ENCODE peak calls at places on chromosomes 1 and 21, in seven cellular contexts. B, R, F, U, T, N and W are unnamed samples.

GRCh38 chr1:184753608-184754478 is 815 bp downstream of the EDEM3 start:
- DNase-seq in R (no peak), B (peak), U (peak), N (no peak), T (no peak), F (peak), W (no peak)

GRCh38 chr1:225652726-225653462 is at the start of gene ENAH:
- DNase-seq in T (peak), B (peak), U (peak), R (peak), N (peak), F (peak), W (peak)

GRCh38 chr1:81558291-81559076 is 242.2 kb upstream of the ADGRL2 start:
- DNase-seq in B (no peak), U (no peak), F (no peak), N (no peak), T (no peak), R (no peak), W (no peak)

GRCh38 chr1:81550753-81551152 is 250.0 kb upstream of the ADGRL2 start:
- DNase-seq in B (peak), T (no peak), N (no peak), U (no peak), R (no peak), F (no peak), W (no peak)

GRCh38 chr21:31732891-31733520 is 1.1 kb upstream of the SCAF4 start:
- DNase-seq in B (peak), T (no peak), U (peak), N (peak), F (peak), R (peak), W (no peak)

GRCh38 chr1:183804916-183805734 is at the start of gene RGL1:
- DNase-seq in N (peak), F (peak), B (peak), R (peak), T (peak), U (peak), W (peak)

GRCh38 chr1:38728176-38728908 is 131.2 kb downstream of the RRAGC start:
- DNase-seq in U (peak), F (peak), R (no peak), N (no peak), B (no peak), T (peak), W (no peak)

GRCh38 chr1:158227904-158228623 is 26.2 kb upstream of the CD1A start:
- DNase-seq in F (no peak), B (no peak), U (no peak), R (no peak), N (no peak), T (no peak), W (no peak)

GRCh38 chr21:45407629-45408247 is 2.8 kb downstream of the COL18A1 start:
- DNase-seq in B (no peak), U (no peak), F (no peak), N (no peak), T (no peak), R (no peak), W (no peak)

GRCh38 chr1:200228081-200228480 is 181.8 kb downstream of the ZNF281 start:
- DNase-seq in R (no peak), F (no peak), T (no peak), N (no peak), U (no peak), B (no peak), W (no peak)

GRCh38 chr1:89065077-89065868 is at the start of gene GBP1:
- DNase-seq in U (no peak), B (peak), T (peak), R (no peak), N (no peak), F (no peak), W (no peak)

GRCh38 chr1:19179597-19180271 is 30.3 kb downstream of the UBR4 start:
- DNase-seq in N (no peak), T (no peak), B (no peak), U (no peak), R (no peak), F (no peak), W (no peak)